ENCODE peak calls at places on chromosomes 6 and 20, in seven cellular contexts. One of them, this sample, is unnamed.

GRCh38 chr20:50957276-50957675 is 1.1 kb downstream of the DPM1 start:
- DNase-seq in left ventricle myocardium inferior: no peak
- DNase-seq in stimulated activated CD4-positive, alpha-beta T cell treated with anti-CD3 and anti-CD28 coated beads, Interleukin-2, amount 100 ng/mL, for 48 hours: no peak
- DNase-seq in naive thymus-derived CD8-positive, alpha-beta T cell: no peak
- DNase-seq in renal cortical epithelial cell: peak; percentile 10
- DNase-seq in iPS DF 19.7: no peak
- DNase-seq in GM04503: no peak
- DNase-seq in this sample: no peak

GRCh38 chr6:85418059-85418458 is 31.8 kb upstream of the NT5E start:
- DNase-seq in left ventricle myocardium inferior: no peak
- DNase-seq in stimulated activated CD4-positive, alpha-beta T cell treated with anti-CD3 and anti-CD28 coated beads, Interleukin-2, amount 100 ng/mL, for 48 hours: no peak
- DNase-seq in naive thymus-derived CD8-positive, alpha-beta T cell: no peak
- DNase-seq in renal cortical epithelial cell: peak; percentile 75
- DNase-seq in iPS DF 19.7: no peak
- DNase-seq in GM04503: peak; percentile 70
- DNase-seq in this sample: no peak

GRCh38 chr6:138404666-138405337 is 779 bp downstream of the HEBP2 start:
- DNase-seq in left ventricle myocardium inferior: peak; percentile 29
- DNase-seq in stimulated activated CD4-positive, alpha-beta T cell treated with anti-CD3 and anti-CD28 coated beads, Interleukin-2, amount 100 ng/mL, for 48 hours: no peak
- DNase-seq in naive thymus-derived CD8-positive, alpha-beta T cell: peak; percentile 11
- DNase-seq in renal cortical epithelial cell: no peak
- DNase-seq in iPS DF 19.7: no peak
- DNase-seq in GM04503: no peak
- DNase-seq in this sample: no peak

GRCh38 chr6:51528556-51528955 is 558.9 kb downstream of the PKHD1 start:
- DNase-seq in left ventricle myocardium inferior: no peak
- DNase-seq in stimulated activated CD4-positive, alpha-beta T cell treated with anti-CD3 and anti-CD28 coated beads, Interleukin-2, amount 100 ng/mL, for 48 hours: no peak
- DNase-seq in naive thymus-derived CD8-positive, alpha-beta T cell: no peak
- DNase-seq in renal cortical epithelial cell: peak; percentile 46
- DNase-seq in iPS DF 19.7: no peak
- DNase-seq in GM04503: no peak
- DNase-seq in this sample: no peak

GRCh38 chr6:146364816-146365594 is 178.6 kb upstream of the RAB32 start:
- DNase-seq in left ventricle myocardium inferior: no peak
- DNase-seq in stimulated activated CD4-positive, alpha-beta T cell treated with anti-CD3 and anti-CD28 coated beads, Interleukin-2, amount 100 ng/mL, for 48 hours: no peak
- DNase-seq in naive thymus-derived CD8-positive, alpha-beta T cell: no peak
- DNase-seq in renal cortical epithelial cell: no peak
- DNase-seq in iPS DF 19.7: no peak
- DNase-seq in GM04503: no peak
- DNase-seq in this sample: no peak

GRCh38 chr6:107115695-107116327 is 496 bp upstream of the BEND3 start:
- DNase-seq in left ventricle myocardium inferior: no peak
- DNase-seq in stimulated activated CD4-positive, alpha-beta T cell treated with anti-CD3 and anti-CD28 coated beads, Interleukin-2, amount 100 ng/mL, for 48 hours: peak; percentile 23
- DNase-seq in naive thymus-derived CD8-positive, alpha-beta T cell: no peak
- DNase-seq in renal cortical epithelial cell: peak; percentile 35
- DNase-seq in iPS DF 19.7: no peak
- DNase-seq in GM04503: no peak
- DNase-seq in this sample: no peak

GRCh38 chr20:31824554-31825313 is 5.6 kb downstream of the MYLK2 start:
- DNase-seq in left ventricle myocardium inferior: no peak
- DNase-seq in stimulated activated CD4-positive, alpha-beta T cell treated with anti-CD3 and anti-CD28 coated beads, Interleukin-2, amount 100 ng/mL, for 48 hours: no peak
- DNase-seq in naive thymus-derived CD8-positive, alpha-beta T cell: no peak
- DNase-seq in renal cortical epithelial cell: no peak
- DNase-seq in iPS DF 19.7: no peak
- DNase-seq in GM04503: no peak
- DNase-seq in this sample: no peak

GRCh38 chr20:46757754-46758678 is 48.6 kb downstream of the SLC2A10 start:
- DNase-seq in left ventricle myocardium inferior: peak; percentile 30
- DNase-seq in stimulated activated CD4-positive, alpha-beta T cell treated with anti-CD3 and anti-CD28 coated beads, Interleukin-2, amount 100 ng/mL, for 48 hours: peak; percentile 46
- DNase-seq in naive thymus-derived CD8-positive, alpha-beta T cell: peak; percentile 32
- DNase-seq in renal cortical epithelial cell: peak; percentile 37
- DNase-seq in iPS DF 19.7: no peak
- DNase-seq in GM04503: no peak
- DNase-seq in this sample: no peak

GRCh38 chr6:17101422-17102257 is at the start of gene STMND1:
- DNase-seq in left ventricle myocardium inferior: peak; percentile 25
- DNase-seq in stimulated activated CD4-positive, alpha-beta T cell treated with anti-CD3 and anti-CD28 coated beads, Interleukin-2, amount 100 ng/mL, for 48 hours: no peak
- DNase-seq in naive thymus-derived CD8-positive, alpha-beta T cell: no peak
- DNase-seq in renal cortical epithelial cell: peak; percentile 29
- DNase-seq in iPS DF 19.7: no peak
- DNase-seq in GM04503: no peak
- DNase-seq in this sample: no peak

GRCh38 chr20:1001981-1002681 is at the start of gene RSPO4:
- DNase-seq in left ventricle myocardium inferior: no peak
- DNase-seq in stimulated activated CD4-positive, alpha-beta T cell treated with anti-CD3 and anti-CD28 coated beads, Interleukin-2, amount 100 ng/mL, for 48 hours: no peak
- DNase-seq in naive thymus-derived CD8-positive, alpha-beta T cell: no peak
- DNase-seq in renal cortical epithelial cell: no peak
- DNase-seq in iPS DF 19.7: no peak
- DNase-seq in GM04503: no peak
- DNase-seq in this sample: no peak

GRCh38 chr6:7188492-7188891 is 80.7 kb downstream of the RREB1 start:
- DNase-seq in left ventricle myocardium inferior: no peak
- DNase-seq in stimulated activated CD4-positive, alpha-beta T cell treated with anti-CD3 and anti-CD28 coated beads, Interleukin-2, amount 100 ng/mL, for 48 hours: no peak
- DNase-seq in naive thymus-derived CD8-positive, alpha-beta T cell: peak; percentile 27
- DNase-seq in renal cortical epithelial cell: no peak
- DNase-seq in iPS DF 19.7: no peak
- DNase-seq in GM04503: no peak
- DNase-seq in this sample: no peak

GRCh38 chr20:4821590-4821989 is 99.9 kb downstream of the PRND start:
- DNase-seq in left ventricle myocardium inferior: no peak
- DNase-seq in stimulated activated CD4-positive, alpha-beta T cell treated with anti-CD3 and anti-CD28 coated beads, Interleukin-2, amount 100 ng/mL, for 48 hours: no peak
- DNase-seq in naive thymus-derived CD8-positive, alpha-beta T cell: no peak
- DNase-seq in renal cortical epithelial cell: no peak
- DNase-seq in iPS DF 19.7: no peak
- DNase-seq in GM04503: no peak
- DNase-seq in this sample: no peak

GRCh38 chr6:158031445-158032353 is 50.0 kb downstream of the SYNJ2 start:
- DNase-seq in left ventricle myocardium inferior: peak; percentile 77
- DNase-seq in stimulated activated CD4-positive, alpha-beta T cell treated with anti-CD3 and anti-CD28 coated beads, Interleukin-2, amount 100 ng/mL, for 48 hours: no peak
- DNase-seq in naive thymus-derived CD8-positive, alpha-beta T cell: peak; percentile 28
- DNase-seq in renal cortical epithelial cell: peak; percentile 88
- DNase-seq in iPS DF 19.7: no peak
- DNase-seq in GM04503: peak; percentile 66
- DNase-seq in this sample: no peak

GRCh38 chr6:74597840-74598239 is 608.0 kb downstream of the COL12A1 start:
- DNase-seq in left ventricle myocardium inferior: no peak
- DNase-seq in stimulated activated CD4-positive, alpha-beta T cell treated with anti-CD3 and anti-CD28 coated beads, Interleukin-2, amount 100 ng/mL, for 48 hours: no peak
- DNase-seq in naive thymus-derived CD8-positive, alpha-beta T cell: no peak
- DNase-seq in renal cortical epithelial cell: no peak
- DNase-seq in iPS DF 19.7: no peak
- DNase-seq in GM04503: no peak
- DNase-seq in this sample: no peak

GRCh38 chr20:48754269-48754668 is 73.5 kb downstream of the PREX1 start:
- DNase-seq in left ventricle myocardium inferior: no peak
- DNase-seq in stimulated activated CD4-positive, alpha-beta T cell treated with anti-CD3 and anti-CD28 coated beads, Interleukin-2, amount 100 ng/mL, for 48 hours: no peak
- DNase-seq in naive thymus-derived CD8-positive, alpha-beta T cell: no peak
- DNase-seq in renal cortical epithelial cell: no peak
- DNase-seq in iPS DF 19.7: no peak
- DNase-seq in GM04503: no peak
- DNase-seq in this sample: no peak

This sample was measured in Panc1.